ENCODE peak calls at places on chromosome 12, in five cellular contexts. B, U, Y, N and A are unnamed samples.

GRCh38 chr12:124621296-124621660 is 53.9 kb upstream of the NCOR2 start:
- DNase-seq in B (no peak), U (no peak), Y (no peak), N (no peak), A (peak; percentile 44)

GRCh38 chr12:51429705-51430104 is 5.1 kb downstream of the SLC4A8 start:
- DNase-seq in B (no peak), U (no peak), Y (no peak), N (no peak), A (no peak)

GRCh38 chr12:46585854-46586621 is 213.5 kb upstream of the SLC38A2 start:
- DNase-seq in B (no peak), U (no peak), Y (no peak), N (peak; percentile 93), A (peak; percentile 92)

GRCh38 chr12:52300796-52301691 is 9.7 kb upstream of the KRT81 start:
- DNase-seq in B (no peak), U (no peak), Y (no peak), N (no peak), A (peak; percentile 8)

GRCh38 chr12:23055004-23055403 is 430.0 kb downstream of the ETNK1 start:
- DNase-seq in B (peak; percentile 14), U (no peak), Y (no peak), N (peak; percentile 24), A (peak; percentile 7)

GRCh38 chr12:63668028-63668799 is at the start of gene DPY19L2:
- DNase-seq in B (no peak), U (no peak), Y (peak; percentile 83), N (peak; percentile 1), A (peak; percentile 52)

GRCh38 chr12:95837240-95838038 is 21.3 kb upstream of the SNRPF start:
- DNase-seq in B (no peak), U (no peak), Y (no peak), N (no peak), A (no peak)

GRCh38 chr12:119512772-119513497 is 80.6 kb upstream of the TMEM233 start:
- DNase-seq in B (peak; percentile 56), U (no peak), Y (no peak), N (peak; percentile 9), A (no peak)

GRCh38 chr12:22299294-22299912 is 35.1 kb downstream of the ST8SIA1 start:
- DNase-seq in B (no peak), U (no peak), Y (no peak), N (no peak), A (no peak)

GRCh38 chr12:119479121-119479561 is 114.4 kb upstream of the TMEM233 start:
- DNase-seq in B (no peak), U (no peak), Y (no peak), N (no peak), A (no peak)

GRCh38 chr12:130765186-130765659 is 49.1 kb upstream of the RIMBP2 start:
- DNase-seq in B (peak; percentile 27), U (no peak), Y (no peak), N (no peak), A (peak; percentile 15)

GRCh38 chr12:29273178-29273843 is 107.7 kb downstream of the ERGIC2 start:
- DNase-seq in B (no peak), U (no peak), Y (no peak), N (no peak), A (no peak)

GRCh38 chr12:46963977-46964376 is 115.4 kb upstream of the PCED1B start:
- DNase-seq in B (no peak), U (no peak), Y (no peak), N (no peak), A (no peak)

GRCh38 chr12:28023156-28023887 is 50.8 kb upstream of the PTHLH start:
- DNase-seq in B (no peak), U (no peak), Y (no peak), N (peak; percentile 20), A (peak; percentile 95)

GRCh38 chr12:47863467-47863866 is 41.3 kb downstream of the VDR start:
- DNase-seq in B (no peak), U (no peak), Y (no peak), N (no peak), A (no peak)

GRCh38 chr12:46356655-46357437 is 15.7 kb downstream of the SLC38A2 start:
- DNase-seq in B (no peak), U (no peak), Y (no peak), N (no peak), A (no peak)

GRCh38 chr12:28645436-28645835 is 455.2 kb downstream of the CCDC91 start:
- DNase-seq in B (no peak), U (no peak), Y (no peak), N (no peak), A (no peak)

GRCh38 chr12:111455448-111456320 is 50.0 kb downstream of the SH2B3 start:
- DNase-seq in B (no peak), U (no peak), Y (no peak), N (no peak), A (peak; percentile 81)

GRCh38 chr12:78697817-78698415 is 166.7 kb upstream of the SYT1 start:
- DNase-seq in B (no peak), U (no peak), Y (no peak), N (no peak), A (peak; percentile 49)

GRCh38 chr12:89098390-89099102 is 253.8 kb downstream of the DUSP6 start:
- DNase-seq in B (no peak), U (no peak), Y (peak; percentile 4), N (no peak), A (peak; percentile 7)

GRCh38 chr12:94429191-94429590 is 30.5 kb downstream of the CEP83 start:
- DNase-seq in B (no peak), U (no peak), Y (no peak), N (no peak), A (no peak)

GRCh38 chr12:132143328-132144071 is 619 bp downstream of the DDX51 start:
- DNase-seq in B (no peak), U (no peak), Y (peak; percentile 62), N (no peak), A (no peak)

GRCh38 chr12:4819654-4820053 is 90.1 kb upstream of the KCNA1 start:
- DNase-seq in B (no peak), U (no peak), Y (no peak), N (no peak), A (peak; percentile 13)

GRCh38 chr12:27771470-27772327 is 8.3 kb upstream of the KLHL42 start:
- DNase-seq in B (no peak), U (no peak), Y (no peak), N (no peak), A (no peak)

GRCh38 chr12:105982022-105982421 is 156.7 kb downstream of the NUAK1 start:
- DNase-seq in B (no peak), U (no peak), Y (no peak), N (no peak), A (no peak)

GRCh38 chr12:105978276-105978675 is 160.5 kb downstream of the NUAK1 start:
- DNase-seq in B (no peak), U (no peak), Y (no peak), N (no peak), A (no peak)

GRCh38 chr12:105980533-105980932 is 158.2 kb downstream of the NUAK1 start:
- DNase-seq in B (no peak), U (no peak), Y (no peak), N (no peak), A (no peak)

GRCh38 chr12:105978686-105979085 is 160.1 kb downstream of the NUAK1 start:
- DNase-seq in B (no peak), U (no peak), Y (no peak), N (no peak), A (no peak)

GRCh38 chr12:105980048-105980447 is 158.7 kb downstream of the NUAK1 start:
- DNase-seq in B (no peak), U (no peak), Y (no peak), N (no peak), A (no peak)
- H3K4me1 ChIP-seq in B (no peaks in the 10 kb centered on the region), U (no peaks in the 10 kb centered on the region), Y (no peaks in the 10 kb centered on the region), N (no peaks in the 10 kb centered on the region), A (peaks cover 23% of the 10 kb centered on the region)

DNA sequence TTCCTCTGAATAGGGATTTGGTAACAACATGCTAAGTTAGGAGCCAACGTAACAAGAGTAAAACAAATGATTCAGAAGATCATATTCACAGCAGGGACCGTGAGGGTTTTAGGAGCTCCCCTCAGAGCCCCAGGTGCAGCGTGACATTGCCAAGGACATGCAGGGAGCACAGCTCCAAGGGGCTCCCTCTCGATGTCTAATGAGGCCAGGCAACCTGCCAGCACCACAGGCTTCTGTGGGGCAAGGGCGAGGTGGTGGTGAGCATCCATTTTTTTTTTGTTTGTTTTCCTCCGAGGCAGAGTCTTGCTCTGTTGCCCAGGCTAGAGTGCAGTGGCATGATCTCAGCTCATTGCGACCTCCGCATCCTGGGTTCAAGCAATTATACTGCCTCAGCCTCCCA is 95.1 kb upstream of the PTPRB start:
- DNase-seq in B (no peak), U (no peak), Y (no peak), N (no peak), A (no peak)
- TF ChIP-seq MXI1 in B (no peak), U (no peak), Y (no peak), N (no peak), A (no peak)

GRCh38 chr12:32535260-32535999 is 136.1 kb downstream of the FGD4 start:
- DNase-seq in B (no peak), U (no peak), Y (peak; percentile 81), N (peak; percentile 33), A (peak; percentile 69)
- H3K4me1 ChIP-seq in B (no peaks in the 10 kb centered on the region), U (no peaks in the 10 kb centered on the region), Y (no peaks in the 10 kb centered on the region), N (peaks cover 68% of the 10 kb centered on the region), A (peaks cover 4% of the 10 kb centered on the region)

GRCh38 chr12:509494-509893 is 49.8 kb downstream of the B4GALNT3 start:
- DNase-seq in B (no peak), U (no peak), Y (no peak), N (no peak), A (peak; percentile 29)

GRCh38 chr12:512933-513332 is 53.2 kb downstream of the B4GALNT3 start:
- DNase-seq in B (no peak), U (no peak), Y (no peak), N (no peak), A (no peak)

GRCh38 chr12:508795-509194 is 49.1 kb downstream of the B4GALNT3 start:
- DNase-seq in B (no peak), U (no peak), Y (no peak), N (no peak), A (no peak)

GRCh38 chr12:508145-508544 is 48.4 kb downstream of the B4GALNT3 start:
- DNase-seq in B (no peak), U (no peak), Y (no peak), N (no peak), A (no peak)

GRCh38 chr12:510071-510825 is 50.5 kb downstream of the B4GALNT3 start:
- DNase-seq in B (no peak), U (no peak), Y (peak; percentile 36), N (no peak), A (no peak)
- TF ChIP-seq MXI1 in B (no peak), U (no peak), Y (no peak), N (no peak), A (no peak)